ENCODE peak calls at places on chromosome 9, in four cellular contexts. J is kidney tubule cell; D is NCI-H446; F is activated T-helper 2 cell treated with anti-CD3 and anti-CD28 coated beads, Interferon-gamma antibody, Interleukin-2, Interleukin-4, amounts not matched to agents 10 μg/mL and 5 μg/mL and 100 μg/mL, durations not matched to agents 14 hours and 24 hours and 36 hours. R is an unnamed sample.

GRCh38 chr9:3855601-3856328 is 330.0 kb upstream of the RFX3 start:
- DNase-seq in J (no peak), D (no peak), F (no peak), R (no peak)

GRCh38 chr9:35658894-35659220 is 765 bp downstream of the CCDC107 start:
- DNase-seq in J (peak), D (peak), F (no peak), R (peak)

GRCh38 chr9:105957830-105958229 is 263.5 kb downstream of the TMEM38B start:
- DNase-seq in J (peak), D (no peak), F (no peak), R (no peak)

GRCh38 chr9:5851445-5851844 is 18.5 kb upstream of the ERMP1 start:
- DNase-seq in J (peak), D (no peak), F (peak), R (no peak)

GRCh38 chr9:108117775-108118174 is 628.2 kb upstream of the KLF4 start:
- DNase-seq in J (peak), D (peak), F (no peak), R (no peak)

GRCh38 chr9:6955251-6955921 is 197.6 kb downstream of the KDM4C start:
- DNase-seq in J (no peak), D (no peak), F (no peak), R (no peak)

GRCh38 chr9:132506907-132507669 is 75.3 kb upstream of the BARHL1 start:
- DNase-seq in J (no peak), D (no peak), F (no peak), R (no peak)

GRCh38 chr9:136494531-136495215 is 11.8 kb upstream of the SEC16A start:
- DNase-seq in J (no peak), D (no peak), F (no peak), R (no peak)

GRCh38 chr9:131693651-131694597 is 46.0 kb downstream of the RAPGEF1 start:
- DNase-seq in J (no peak), D (no peak), F (no peak), R (no peak)

R was measured in cardiac septum.